ENCODE peak calls at places on chromosome 3, in ten cellular contexts. Z is HFF-Myc, G is transverse colon, R is amniotic epithelial cell, H is cardiac muscle cell, Q is SK-N-DZ, X is GM04503, M is RPMI8226, J is H4, P is BJ. W is an unnamed sample.

GRCh38 chr3:63135362-63135761 is 142.7 kb upstream of the SYNPR start:
- DNase-seq in Z (no peak), G (no peak), R (no peak), H (peak; percentile 83), Q (no peak), X (no peak), M (no peak), J (no peak), P (no peak), W (no peak)

GRCh38 chr3:13780432-13781173 is 99.3 kb downstream of the WNT7A start:
- DNase-seq in Z (no peak), G (no peak), R (no peak), H (no peak), Q (no peak), X (no peak), M (no peak), J (no peak), P (no peak), W (no peak)

GRCh38 chr3:112134335-112135124 is 1.5 kb upstream of the GCSAM start:
- DNase-seq in Z (no peak), G (no peak), R (peak; percentile 40), H (no peak), Q (peak; percentile 65), X (no peak), M (peak; percentile 42), J (no peak), P (no peak), W (no peak)

GRCh38 chr3:49627634-49628033 is 46.5 kb upstream of the APEH start:
- DNase-seq in Z (no peak), G (no peak), R (no peak), H (no peak), Q (no peak), X (no peak), M (peak; percentile 40), J (no peak), P (no peak), W (no peak)

GRCh38 chr3:62188547-62189375 is 184.6 kb downstream of the FEZF2 start:
- DNase-seq in Z (peak; percentile 46), G (peak; percentile 76), R (peak; percentile 55), H (peak; percentile 82), Q (peak; percentile 73), X (peak; percentile 23), M (peak; percentile 70), J (peak; percentile 44), P (peak; percentile 16), W (peak; percentile 41)

GRCh38 chr3:196528639-196529233 is 13.6 kb upstream of the SMCO1 start:
- DNase-seq in Z (no peak), G (peak; percentile 79), R (peak; percentile 49), H (peak; percentile 72), Q (peak; percentile 46), X (no peak), M (peak; percentile 91), J (peak; percentile 38), P (no peak), W (no peak)

GRCh38 chr3:40623567-40623966 is 98.8 kb downstream of the ZNF621 start:
- DNase-seq in Z (no peak), G (peak; percentile 38), R (peak; percentile 38), H (no peak), Q (no peak), X (no peak), M (peak; percentile 91), J (no peak), P (no peak), W (no peak)

GRCh38 chr3:62127116-62127515 is 246.2 kb downstream of the FEZF2 start:
- DNase-seq in Z (no peak), G (no peak), R (no peak), H (no peak), Q (no peak), X (no peak), M (no peak), J (no peak), P (no peak), W (no peak)

GRCh38 chr3:152574461-152575079 is 260.4 kb upstream of the P2RY1 start:
- DNase-seq in Z (peak; percentile 31), G (peak; percentile 29), R (peak; percentile 60), H (peak; percentile 56), Q (peak; percentile 20), X (no peak), M (peak; percentile 57), J (peak; percentile 70), P (no peak), W (no peak)

GRCh38 chr3:35596611-35597010 is 42.7 kb upstream of the ARPP21 start:
- DNase-seq in Z (no peak), G (no peak), R (no peak), H (no peak), Q (no peak), X (no peak), M (no peak), J (no peak), P (no peak), W (no peak)

GRCh38 chr3:148289159-148289558 is 408.5 kb upstream of the AGTR1 start:
- DNase-seq in Z (no peak), G (no peak), R (no peak), H (no peak), Q (no peak), X (no peak), M (no peak), J (no peak), P (no peak), W (no peak)

GRCh38 chr3:24375947-24376384 is 118.7 kb downstream of the THRB start:
- DNase-seq in Z (no peak), G (no peak), R (no peak), H (no peak), Q (no peak), X (no peak), M (peak; percentile 35), J (no peak), P (no peak), W (no peak)

GRCh38 chr3:175554761-175555160 is 695.6 kb downstream of the NAALADL2 start:
- DNase-seq in Z (no peak), G (no peak), R (no peak), H (no peak), Q (no peak), X (no peak), M (no peak), J (no peak), P (no peak), W (no peak)

GRCh38 chr3:143848707-143849106 is 439 bp upstream of the SLC9A9 start:
- DNase-seq in Z (no peak), G (no peak), R (no peak), H (no peak), Q (no peak), X (no peak), M (no peak), J (no peak), P (no peak), W (no peak)

GRCh38 chr3:122940628-122941086 is 86.9 kb downstream of the SEMA5B start:
- DNase-seq in Z (no peak), G (no peak), R (peak; percentile 56), H (no peak), Q (peak; percentile 59), X (no peak), M (no peak), J (no peak), P (no peak), W (no peak)

GRCh38 chr3:157290761-157291160 is 130.8 kb upstream of the CCNL1 start:
- DNase-seq in Z (peak; percentile 78), G (no peak), R (peak; percentile 80), H (no peak), Q (no peak), X (peak; percentile 89), M (no peak), J (no peak), P (peak; percentile 60), W (peak; percentile 44)

GRCh38 chr3:121896823-121897222 is 2.6 kb downstream of the SLC15A2 start:
- DNase-seq in Z (no peak), G (no peak), R (no peak), H (no peak), Q (no peak), X (no peak), M (no peak), J (no peak), P (no peak), W (no peak)

GRCh38 chr3:42419565-42419964 is 9.2 kb upstream of the LYZL4 start:
- DNase-seq in Z (no peak), G (no peak), R (no peak), H (no peak), Q (no peak), X (no peak), M (no peak), J (no peak), P (no peak), W (no peak)

GRCh38 chr3:2661078-2661477 is 449.1 kb downstream of the IL5RA start:
- DNase-seq in Z (no peak), G (no peak), R (peak; percentile 88), H (no peak), Q (no peak), X (no peak), M (no peak), J (no peak), P (no peak), W (no peak)

W was measured in non-pigmented ciliary epithelial cell.